ENCODE peak calls at places on chromosomes 4 and X, in nine cellular contexts. L, D, Q, M, Z, H, E, J and G are unnamed samples.

GRCh38 chr4:15963001-15963451 is at the start of gene FGFBP2:
- DNase-seq in L (no peak), D (peak), Q (no peak), M (peak), Z (no peak), H (peak), E (peak), J (peak), G (peak)

GRCh38 chrX:136310411-136310810 is 9.6 kb downstream of the ADGRG4 start:
- DNase-seq in L (no peak), D (no peak), Q (no peak), M (peak), Z (no peak), H (peak), E (no peak), J (peak), G (no peak)

GRCh38 chrX:141468940-141469339 is 115.6 kb downstream of the SPANXA1 start:
- DNase-seq in L (no peak), D (no peak), Q (no peak), M (peak), Z (no peak), H (peak), E (no peak), J (peak), G (no peak)

GRCh38 chrX:77668391-77669237 is 117.4 kb downstream of the ATRX start:
- DNase-seq in L (no peak), D (no peak), Q (no peak), M (peak), Z (no peak), H (peak), E (no peak), J (peak), G (no peak)

GRCh38 chrX:151543706-151544105 is 19.8 kb upstream of the PASD1 start:
- DNase-seq in L (no peak), D (no peak), Q (no peak), M (no peak), Z (no peak), H (no peak), E (no peak), J (no peak), G (no peak)

GRCh38 chr4:94127707-94128328 is 79.8 kb upstream of the SMARCAD1 start:
- DNase-seq in L (no peak), D (peak), Q (no peak), M (peak), Z (no peak), H (peak), E (no peak), J (peak), G (no peak)

GRCh38 chr4:26573389-26573794 is 10.5 kb upstream of the TBC1D19 start:
- DNase-seq in L (no peak), D (no peak), Q (no peak), M (peak), Z (no peak), H (no peak), E (no peak), J (peak), G (no peak)

GRCh38 chr4:110106946-110107325 is 91.5 kb downstream of the ELOVL6 start:
- DNase-seq in L (no peak), D (no peak), Q (no peak), M (peak), Z (no peak), H (peak), E (no peak), J (peak), G (no peak)

GRCh38 chr4:153919667-153920066 is 130.8 kb upstream of the SFRP2 start:
- DNase-seq in L (no peak), D (no peak), Q (no peak), M (no peak), Z (no peak), H (peak), E (no peak), J (no peak), G (no peak)

GRCh38 chr4:38124961-38125360 is 164.8 kb downstream of the PTTG2 start:
- DNase-seq in L (no peak), D (no peak), Q (no peak), M (peak), Z (no peak), H (no peak), E (no peak), J (no peak), G (no peak)

GRCh38 chr4:48590884-48591283 is 100.8 kb downstream of the ZAR1 start:
- DNase-seq in L (no peak), D (no peak), Q (no peak), M (no peak), Z (no peak), H (no peak), E (no peak), J (no peak), G (no peak)

GRCh38 chrX:1164322-1165288 is 47.8 kb downstream of the CRLF2 start:
- DNase-seq in L (peak), D (no peak), Q (no peak), M (no peak), Z (no peak), H (peak), E (no peak), J (no peak), G (peak)

GRCh38 chrX:53281321-53281822 is at the start of gene IQSEC2:
- DNase-seq in L (peak), D (peak), Q (peak), M (peak), Z (peak), H (peak), E (peak), J (peak), G (peak)

GRCh38 chrX:101450052-101450451 is 35.2 kb upstream of the ARMCX4 start:
- DNase-seq in L (no peak), D (no peak), Q (no peak), M (no peak), Z (no peak), H (no peak), E (no peak), J (no peak), G (no peak)

GRCh38 chrX:135185795-135186443 is 14.7 kb upstream of the CT55 start:
- DNase-seq in L (no peak), D (peak), Q (no peak), M (peak), Z (peak), H (peak), E (no peak), J (peak), G (no peak)

GRCh38 chrX:645024-645376 is 14.4 kb downstream of the SHOX start:
- DNase-seq in L (no peak), D (no peak), Q (peak), M (no peak), Z (no peak), H (no peak), E (no peak), J (no peak), G (no peak)

GRCh38 chrX:30215357-30215843 is at the start of gene MAGEB2:
- DNase-seq in L (no peak), D (peak), Q (no peak), M (no peak), Z (no peak), H (no peak), E (no peak), J (no peak), G (no peak)

GRCh38 chrX:12142661-12143060 is 4.4 kb downstream of the FRMPD4 start:
- DNase-seq in L (no peak), D (no peak), Q (no peak), M (no peak), Z (no peak), H (no peak), E (no peak), J (no peak), G (no peak)

GRCh38 chr4:151184523-151185458 is 85.4 kb downstream of the RPS3A start:
- DNase-seq in L (no peak), D (peak), Q (no peak), M (peak), Z (no peak), H (peak), E (no peak), J (peak), G (no peak)

GRCh38 chr4:46937493-46937892 is 28.4 kb upstream of the COX7B2 start:
- DNase-seq in L (no peak), D (no peak), Q (no peak), M (peak), Z (no peak), H (peak), E (no peak), J (no peak), G (no peak)

GRCh38 chrX:107429090-107429489 is 20.4 kb upstream of the FRMPD3 start:
- DNase-seq in L (no peak), D (no peak), Q (no peak), M (no peak), Z (no peak), H (peak), E (no peak), J (peak), G (no peak)

GRCh38 chrX:102840871-102841705 is 96.0 kb upstream of the RAB40AL start:
- DNase-seq in L (no peak), D (no peak), Q (no peak), M (peak), Z (no peak), H (peak), E (no peak), J (peak), G (no peak)

GRCh38 chrX:9164086-9164485 is 130.2 kb upstream of the FAM9B start:
- DNase-seq in L (no peak), D (no peak), Q (no peak), M (peak), Z (no peak), H (no peak), E (no peak), J (peak), G (no peak)

GRCh38 chr4:39324897-39325613 is 41.1 kb downstream of the RFC1 start:
- DNase-seq in L (no peak), D (no peak), Q (no peak), M (no peak), Z (no peak), H (no peak), E (no peak), J (no peak), G (no peak)

GRCh38 chrX:1657367-1658082 is 42.7 kb downstream of the ASMT start:
- DNase-seq in L (no peak), D (no peak), Q (peak), M (peak), Z (no peak), H (peak), E (no peak), J (no peak), G (peak)

GRCh38 chrX:27679281-27679680 is 89.1 kb downstream of the DCAF8L2 start:
- DNase-seq in L (no peak), D (no peak), Q (no peak), M (peak), Z (no peak), H (peak), E (no peak), J (peak), G (no peak)

GRCh38 chr4:68360570-68360969 is 10.7 kb upstream of the YTHDC1 start:
- DNase-seq in L (no peak), D (no peak), Q (no peak), M (no peak), Z (no peak), H (no peak), E (no peak), J (no peak), G (no peak)

GRCh38 chr4:94434505-94434904 is 17.2 kb upstream of the PDLIM5 start:
- DNase-seq in L (no peak), D (no peak), Q (no peak), M (no peak), Z (no peak), H (no peak), E (no peak), J (no peak), G (no peak)

GRCh38 chrX:77749695-77750094 is 36.3 kb downstream of the ATRX start:
- DNase-seq in L (no peak), D (no peak), Q (no peak), M (peak), Z (no peak), H (peak), E (no peak), J (peak), G (no peak)

GRCh38 chr4:172826346-172826745 is 342.3 kb upstream of the GALNT7 start:
- DNase-seq in L (no peak), D (no peak), Q (no peak), M (peak), Z (no peak), H (no peak), E (no peak), J (no peak), G (no peak)

GRCh38 chr4:142274137-142274536 is 572.0 kb downstream of the INPP4B start:
- DNase-seq in L (no peak), D (no peak), Q (no peak), M (peak), Z (no peak), H (peak), E (no peak), J (peak), G (no peak)

GRCh38 chr4:121698119-121698732 is 1.4 kb upstream of the ANXA5 start:
- DNase-seq in L (no peak), D (no peak), Q (no peak), M (no peak), Z (peak), H (peak), E (peak), J (no peak), G (no peak)

GRCh38 chr4:176001171-176002006 is 64.3 kb upstream of the WDR17 start:
- DNase-seq in L (peak), D (peak), Q (peak), M (peak), Z (peak), H (peak), E (no peak), J (peak), G (peak)

GRCh38 chr4:37322122-37322521 is 77.6 kb downstream of the NWD2 start:
- DNase-seq in L (no peak), D (no peak), Q (no peak), M (no peak), Z (no peak), H (no peak), E (no peak), J (no peak), G (no peak)

DNA sequence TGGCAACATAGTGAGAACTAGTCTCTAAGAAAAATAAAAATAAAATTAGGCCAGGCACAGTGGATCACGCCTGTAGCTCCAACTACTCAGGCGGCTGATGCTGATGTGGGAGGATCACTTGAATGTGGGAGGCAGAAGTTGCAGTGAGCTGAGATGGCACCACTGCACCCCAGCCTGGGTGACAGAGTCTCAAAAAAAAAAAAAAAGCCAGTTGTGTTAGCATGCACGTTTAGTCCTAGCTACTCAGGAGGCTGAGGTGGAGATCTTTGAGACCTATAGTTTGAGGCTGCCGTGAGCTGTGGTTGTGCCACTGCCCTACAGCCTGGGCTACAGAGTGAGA is 2.5 kb downstream of the DCK start:
- DNase-seq in L (no peak), D (no peak), Q (no peak), M (no peak), Z (no peak), H (no peak), E (no peak), J (no peak), G (no peak)
- H3K27ac ChIP-seq in L (no peak), D (no peak), Q (no peak), M (no peak), Z (no peak), H (no peak), E (no peak), J (peak), G (peak)

DNA sequence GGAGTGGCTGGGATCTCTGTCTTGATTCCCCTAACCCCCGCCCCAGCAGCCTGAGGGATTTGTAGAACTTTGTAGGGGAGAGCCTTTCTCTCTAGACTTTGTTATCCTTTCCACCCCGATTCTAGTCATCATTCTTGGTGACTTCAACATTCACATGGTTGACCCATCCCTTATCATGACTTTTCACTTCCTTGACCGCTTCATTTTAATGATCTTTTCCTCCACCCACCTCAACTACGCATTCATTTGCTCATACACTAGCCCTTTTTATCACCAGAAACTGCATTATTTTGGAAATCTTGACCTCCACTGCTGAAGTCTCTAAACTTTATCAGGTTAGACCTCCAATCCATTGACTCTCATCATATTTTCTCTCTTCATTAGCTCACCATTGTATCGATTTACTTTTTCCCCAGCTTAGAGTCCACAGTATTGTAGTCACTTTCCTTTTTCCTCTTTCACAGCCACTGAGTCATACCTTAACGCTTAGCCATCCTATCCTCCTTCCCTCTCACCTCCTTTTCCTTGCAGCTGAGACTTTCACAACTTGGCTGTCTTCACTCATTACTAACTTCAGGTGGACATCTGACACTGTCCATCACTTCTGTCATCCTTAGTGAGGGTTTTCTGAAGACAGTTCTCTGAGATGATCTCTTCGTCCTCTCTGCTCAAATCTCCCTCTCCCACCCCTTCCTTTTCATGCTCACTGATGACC is 70.3 kb upstream of the ESX1 start:
- DNase-seq in L (no peak), D (no peak), Q (no peak), M (peak), Z (no peak), H (no peak), E (no peak), J (peak), G (no peak)
- H3K27ac ChIP-seq in L (no peak), D (no peak), Q (no peak), M (no peak), Z (no peak), H (no peak), E (no peak), J (no peak), G (no peak)

GRCh38 chr4:185534534-185534849 is 815 bp downstream of the PDLIM3 start:
- DNase-seq in L (no peak), D (no peak), Q (no peak), M (no peak), Z (no peak), H (no peak), E (no peak), J (no peak), G (no peak)
- H3K27ac ChIP-seq in L (no peak), D (no peak), Q (peak), M (peak), Z (peak), H (no peak), E (peak), J (no peak), G (no peak)

DNA sequence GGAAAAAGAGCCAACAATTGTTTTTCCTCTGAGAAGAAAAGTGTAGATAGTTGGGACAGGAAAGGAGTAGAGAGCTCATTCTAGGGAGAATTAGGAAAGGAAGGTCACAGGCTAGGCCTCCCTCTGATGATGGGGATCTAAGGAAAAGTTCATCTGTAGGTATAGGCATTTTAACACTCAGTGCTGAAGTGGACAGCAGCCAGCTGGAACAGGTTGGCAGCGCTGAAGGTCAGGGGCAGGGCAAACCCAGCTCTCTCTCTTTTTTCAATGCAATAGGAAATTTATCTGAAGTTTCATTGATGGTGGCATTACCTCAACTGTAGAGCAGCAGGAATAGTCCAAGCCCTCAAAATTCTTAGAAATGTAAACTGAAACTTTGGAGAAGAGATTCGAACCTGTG is 98.5 kb upstream of the ETNPPL start:
- DNase-seq in L (no peak), D (no peak), Q (no peak), M (peak), Z (no peak), H (peak), E (no peak), J (peak), G (no peak)
- H3K27ac ChIP-seq in L (no peak), D (no peak), Q (no peak), M (no peak), Z (no peak), H (no peak), E (no peak), J (no peak), G (no peak)

GRCh38 chrX:119410854-119411253 is 11.7 kb downstream of the SLC25A43 start:
- DNase-seq in L (no peak), D (no peak), Q (no peak), M (no peak), Z (no peak), H (no peak), E (no peak), J (no peak), G (no peak)
- H3K27ac ChIP-seq in L (no peak), D (peak), Q (no peak), M (peak), Z (no peak), H (no peak), E (no peak), J (no peak), G (no peak)

GRCh38 chr4:140108713-140109230 is 45.2 kb downstream of the MAML3 start:
- DNase-seq in L (no peak), D (no peak), Q (no peak), M (no peak), Z (no peak), H (no peak), E (no peak), J (no peak), G (no peak)
- H3K27ac ChIP-seq in L (no peak), D (no peak), Q (no peak), M (no peak), Z (no peak), H (no peak), E (no peak), J (no peak), G (no peak)

GRCh38 chr4:3729188-3729884 is 36.8 kb upstream of the ADRA2C start:
- DNase-seq in L (no peak), D (no peak), Q (no peak), M (peak), Z (no peak), H (peak), E (no peak), J (peak), G (no peak)
- H3K27ac ChIP-seq in L (no peak), D (no peak), Q (peak), M (no peak), Z (no peak), H (no peak), E (no peak), J (no peak), G (no peak)